ENCODE peak calls at places on chromosomes 16 and 17, in five cellular contexts. R is IMR-90, B is transverse colon, J is K562, X is lower leg skin. U is an unnamed sample.

GRCh38 chr17:5921919-5922318 is 148.3 kb upstream of the WSCD1 start:
- DNase-seq in J (no peak), B (no peak), X (no peak), R (no peak), U (no peak)

GRCh38 chr17:50134206-50135110 is 4.5 kb upstream of the SAMD14 start:
- DNase-seq in B (no peak), R (no peak), J (no peak), X (no peak), U (no peak)

GRCh38 chr17:72852267-72852945 is 240.1 kb downstream of the SLC39A11 start:
- DNase-seq in R (peak), X (no peak), B (no peak), J (no peak), U (no peak)

GRCh38 chr17:49618112-49618611 is 42.5 kb downstream of the NXPH3 start:
- DNase-seq in B (no peak), X (no peak), J (no peak), R (peak), U (no peak)

GRCh38 chr16:88435437-88436355 is 17.4 kb upstream of the ZFPM1 start:
- DNase-seq in J (no peak), B (no peak), R (no peak), X (no peak), U (no peak)

GRCh38 chr17:41301916-41302901 is at the start of gene KRTAP29-1:
- DNase-seq in X (no peak), R (no peak), J (no peak), B (no peak), U (no peak)

GRCh38 chr17:27793168-27793905 is 7.0 kb downstream of the NOS2 start:
- DNase-seq in B (no peak), J (peak), R (no peak), X (no peak), U (peak)

GRCh38 chr17:17752822-17753448 is 71.7 kb downstream of the RAI1 start:
- DNase-seq in J (no peak), B (no peak), R (no peak), X (no peak), U (no peak)

GRCh38 chr17:41544497-41544896 is 16.4 kb upstream of the KRT19 start:
- DNase-seq in R (no peak), X (no peak), J (peak), B (peak), U (no peak)

GRCh38 chr17:6752068-6752909 is 3.6 kb upstream of the XAF1 start:
- DNase-seq in J (no peak), R (peak), B (peak), X (no peak), U (no peak)

GRCh38 chr17:82892869-82893565 is 53.2 kb upstream of the ZNF750 start:
- DNase-seq in B (peak), X (no peak), R (peak), J (no peak), U (peak)

GRCh38 chr17:59370580-59371299 is 39.3 kb downstream of the YPEL2 start:
- DNase-seq in J (no peak), R (no peak), X (no peak), B (no peak), U (no peak)

GRCh38 chr16:12573730-12574383 is 229.8 kb downstream of the CPPED1 start:
- DNase-seq in B (peak), R (no peak), X (peak), J (peak), U (peak)

GRCh38 chr16:50166511-50167500 is 13.7 kb downstream of the TENT4B start:
- DNase-seq in R (no peak), X (no peak), J (no peak), B (no peak), U (no peak)

GRCh38 chr16:50679266-50679665 is 1.8 kb downstream of the SNX20 start:
- DNase-seq in B (no peak), R (no peak), X (no peak), J (no peak), U (no peak)

GRCh38 chr16:24686678-24687077 is 42.8 kb upstream of the TNRC6A start:
- DNase-seq in B (no peak), R (no peak), J (no peak), X (no peak), U (no peak)

GRCh38 chr16:86221085-86221484 is 289.2 kb upstream of the FOXF1 start:
- DNase-seq in R (peak), X (peak), J (no peak), B (no peak), U (no peak)

GRCh38 chr16:71781741-71782140 is 26.9 kb downstream of the AP1G1 start:
- DNase-seq in R (peak), B (no peak), J (no peak), X (no peak), U (no peak)

GRCh38 chr16:64311241-64311640 is 810.6 kb downstream of the CDH11 start:
- DNase-seq in B (no peak), J (no peak), R (no peak), X (no peak), U (no peak)

GRCh38 chr17:61407211-61407911 is 7.7 kb downstream of the TBX2 start:
- DNase-seq in J (no peak), X (no peak), B (no peak), R (peak), U (no peak)

GRCh38 chr16:52271088-52271487 is 275.9 kb downstream of the TOX3 start:
- DNase-seq in J (no peak), X (no peak), R (no peak), B (no peak), U (no peak)

GRCh38 chr17:56172517-56172982 is 19.3 kb downstream of the ANKFN1 start:
- DNase-seq in R (no peak), J (no peak), B (no peak), X (no peak), U (peak)

GRCh38 chr16:80346160-80346632 is 194.6 kb upstream of the DYNLRB2 start:
- DNase-seq in B (no peak), X (no peak), J (no peak), R (no peak), U (no peak)

GRCh38 chr17:8223356-8224063 is 13.1 kb upstream of the AURKB start:
- DNase-seq in R (peak), X (peak), B (peak), J (peak), U (peak)

GRCh38 chr17:79026345-79027273 is 2.6 kb downstream of the C1QTNF1 start:
- DNase-seq in J (no peak), B (peak), X (peak), R (peak), U (no peak)

GRCh38 chr17:40303009-40303657 is 5.8 kb upstream of the RARA start:
- DNase-seq in J (peak), B (peak), R (peak), X (peak), U (no peak)

GRCh38 chr17:55283256-55283965 is 18.7 kb downstream of the HLF start:
- DNase-seq in J (no peak), X (no peak), R (no peak), B (no peak), U (no peak)

GRCh38 chr16:58481226-58481869 is 18.6 kb upstream of the NDRG4 start:
- DNase-seq in J (no peak), X (no peak), R (no peak), B (no peak), U (no peak)

GRCh38 chr17:72554508-72554907 is 433.7 kb downstream of the SOX9 start:
- DNase-seq in X (no peak), B (no peak), J (no peak), R (no peak), U (no peak)

GRCh38 chr16:75097941-75098897 is 18.4 kb downstream of the LDHD start:
- DNase-seq in B (no peak), X (no peak), J (no peak), R (no peak), U (peak)

GRCh38 chr16:74580828-74581227 is 26.1 kb downstream of the GLG1 start:
- DNase-seq in B (no peak), J (no peak), R (no peak), X (no peak), U (peak)

GRCh38 chr17:17732892-17733670 is 51.8 kb downstream of the RAI1 start:
- DNase-seq in B (no peak), X (no peak), J (no peak), R (peak), U (no peak)

GRCh38 chr17:35879748-35880654 is at the start of gene CCL5:
- DNase-seq in X (no peak), B (peak), J (no peak), R (peak), U (peak)

GRCh38 chr17:72931163-72931562 is 161.3 kb downstream of the SLC39A11 start:
- DNase-seq in X (no peak), R (no peak), J (no peak), B (no peak), U (no peak)

GRCh38 chr17:2025622-2026309 is 632 bp upstream of the RTN4RL1 start:
- DNase-seq in J (peak), B (peak), X (peak), R (peak), U (peak)

GRCh38 chr17:38742431-38743308 is 5.5 kb downstream of the PCGF2 start:
- DNase-seq in X (no peak), B (peak), R (peak), J (no peak), U (peak)

GRCh38 chr16:23131841-23132576 is 17.2 kb downstream of the USP31 start:
- DNase-seq in X (no peak), R (no peak), B (no peak), J (no peak), U (no peak)

GRCh38 chr16:27708651-27709050 is 158.7 kb downstream of the KATNIP start:
- DNase-seq in B (no peak), R (no peak), X (peak), J (no peak), U (no peak)

GRCh38 chr16:89066746-89067145 is 26.9 kb upstream of the ACSF3 start:
- DNase-seq in B (no peak), J (no peak), R (no peak), X (no peak), U (no peak)

GRCh38 chr17:31256936-31257335 is 40.1 kb downstream of the OMG start:
- DNase-seq in R (no peak), J (no peak), B (no peak), X (no peak), U (no peak)

GRCh38 chr17:58084317-58084981 is 1.2 kb downstream of the DYNLL2 start:
- DNase-seq in J (peak), R (no peak), X (no peak), B (peak), U (peak)
- TF ChIP-seq CTCF in J (peak), R (no peak), X (no peak), B (no peak), U (peak)

DNA sequence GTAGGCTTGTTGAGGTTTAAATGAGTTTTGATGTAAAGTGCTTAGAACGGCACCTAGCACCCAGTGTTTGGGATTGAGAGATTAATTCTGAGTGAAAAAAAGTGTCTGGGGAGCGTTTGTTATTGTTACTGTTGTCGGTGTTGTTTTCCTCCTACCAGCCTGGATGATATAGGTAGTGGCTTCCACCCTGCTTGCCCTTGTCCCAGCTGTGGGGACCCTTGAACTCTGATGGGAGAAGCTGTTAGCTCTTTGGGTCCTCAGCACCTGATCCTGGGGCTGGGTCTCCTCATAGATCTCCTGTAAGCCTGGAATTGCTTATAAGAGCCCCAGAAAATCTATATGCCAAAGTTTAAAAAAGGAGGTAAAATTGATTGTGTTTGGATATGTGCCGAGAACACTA is 4.9 kb downstream of the FMNL1 start:
- DNase-seq in J (no peak), X (no peak), B (no peak), R (no peak), U (no peak)
- H3K4me3 ChIP-seq in J (peak), X (no peak), B (no peak), R (no peak), U (no peak)

GRCh38 chr16:521381-522210 is 5.9 kb upstream of the CAPN15 start:
- DNase-seq in R (no peak), B (peak), X (no peak), J (no peak), U (no peak)
- TF ChIP-seq CTCF in R (no peak), B (peak), X (no peak), J (peak), U (no peak)

GRCh38 chr17:81118308-81119221 is 46.7 kb upstream of the PVALEF start:
- DNase-seq in B (no peak), J (no peak), X (no peak), R (no peak), U (no peak)
- H3K4me3 ChIP-seq in B (no peak), J (peak), X (no peak), R (no peak), U (no peak)

GRCh38 chr17:74779948-74780400 is 3.8 kb upstream of the NAT9 start:
- DNase-seq in J (no peak), B (peak), X (no peak), R (no peak), U (no peak)

GRCh38 chr17:74782571-74782970 is 6.4 kb upstream of the NAT9 start:
- DNase-seq in R (no peak), B (no peak), J (no peak), X (no peak), U (no peak)

GRCh38 chr17:74778960-74779359 is 2.8 kb upstream of the NAT9 start:
- DNase-seq in J (no peak), B (no peak), X (no peak), R (peak), U (no peak)

GRCh38 chr17:74777884-74778490 is 1.8 kb upstream of the NAT9 start:
- DNase-seq in R (no peak), B (no peak), X (no peak), J (no peak), U (no peak)

DNA sequence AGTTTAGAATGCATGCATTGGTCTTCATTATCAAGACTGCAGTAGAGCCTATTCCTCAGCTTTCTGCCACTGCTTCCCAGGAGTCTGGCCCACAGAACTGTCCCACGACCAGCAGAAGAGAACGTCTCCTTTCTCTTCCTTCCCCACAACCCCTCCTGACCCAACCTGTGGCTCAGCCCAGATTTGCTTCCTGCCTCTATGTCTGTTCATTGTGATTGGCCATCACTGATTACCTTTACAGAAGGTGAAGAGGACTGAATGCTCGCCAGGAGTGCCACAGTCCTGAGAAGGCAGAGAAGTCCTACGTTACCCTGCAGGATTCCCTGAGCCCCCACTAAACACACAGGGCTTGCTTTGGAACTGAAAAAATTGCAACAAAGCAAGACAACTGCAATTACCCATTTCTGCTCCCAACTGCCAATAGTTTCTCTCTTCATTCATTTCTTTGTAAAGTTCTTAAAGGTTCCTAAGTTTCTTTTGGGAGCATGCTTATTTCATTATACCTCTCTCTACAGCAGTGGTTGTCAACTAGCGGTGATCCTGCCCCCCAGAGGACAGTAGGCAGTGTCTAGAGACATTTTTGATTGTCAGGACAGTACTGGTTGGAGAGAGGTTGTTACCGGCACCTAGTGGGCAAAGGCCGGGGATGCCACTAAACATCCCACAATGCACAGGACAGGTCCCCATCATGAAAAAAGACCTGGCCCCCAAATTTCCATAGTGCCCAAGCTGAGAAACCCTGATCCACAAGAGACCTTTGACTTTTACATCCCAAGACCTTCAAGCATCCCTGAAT is 4.5 kb upstream of the NAT9 start:
- DNase-seq in R (no peak), J (peak), X (no peak), B (no peak), U (no peak)
- TF ChIP-seq CTCF in R (peak), J (peak), X (no peak), B (no peak), U (no peak)

DNA sequence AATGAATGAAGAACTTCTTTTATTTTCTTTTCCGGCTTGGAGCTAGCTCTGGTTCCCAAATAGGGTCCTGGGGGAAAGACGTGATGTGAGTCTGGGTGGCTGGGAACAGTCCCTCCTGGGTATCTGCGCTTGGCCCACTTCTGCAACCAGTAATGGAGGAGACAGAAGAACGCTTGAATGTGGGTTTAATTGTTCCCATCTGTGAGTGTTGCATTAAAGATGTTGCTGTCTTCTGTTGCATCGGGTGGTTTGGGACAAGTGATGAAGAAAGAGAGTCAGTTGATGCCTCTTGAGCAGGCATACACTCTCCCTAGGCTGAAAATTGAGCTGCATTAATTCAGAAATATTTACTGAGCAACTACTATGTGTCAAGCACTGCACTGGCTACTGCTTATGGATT is 511.1 kb downstream of the CDH13 start:
- DNase-seq in X (no peak), B (no peak), J (no peak), R (no peak), U (no peak)
- H3K4me3 ChIP-seq in X (no peak), B (no peak), J (no peak), R (no peak), U (no peak)

GRCh38 chr16:3998793-3999478 is 117.3 kb downstream of the ADCY9 start:
- DNase-seq in R (peak), B (no peak), X (no peak), J (no peak), U (no peak)
- TF ChIP-seq CTCF in R (no peak), B (no peak), X (no peak), J (no peak), U (no peak)

GRCh38 chr17:44108440-44109311 is 14.8 kb downstream of the HDAC5 start:
- DNase-seq in R (peak), B (peak), J (peak), X (peak), U (peak)
- H3K4me3 ChIP-seq in R (no peak), B (no peak), J (no peak), X (no peak), U (no peak)

U was measured in thyroid gland.